ENCODE peak calls at places on chromosome 1, in five cellular contexts. One of them, this sample, is unnamed.

GRCh38 chr1:231272173-231272572 is 31.2 kb downstream of the GNPAT start:
- DNase-seq in tibial artery: no peak
- DNase-seq in stimulated activated CD4-positive, alpha-beta T cell treated with anti-CD3 and anti-CD28 coated beads, Interleukin-1b, Interleukin-23, amount 100 ng/mL, for 24 hours: no peak
- DNase-seq in ACHN: no peak
- DNase-seq in CD8-positive, alpha-beta memory T cell: no peak
- DNase-seq in this sample: no peak

GRCh38 chr1:57831624-57832023 is 407.8 kb upstream of the DAB1 start:
- DNase-seq in tibial artery: no peak
- DNase-seq in stimulated activated CD4-positive, alpha-beta T cell treated with anti-CD3 and anti-CD28 coated beads, Interleukin-1b, Interleukin-23, amount 100 ng/mL, for 24 hours: no peak
- DNase-seq in ACHN: peak
- DNase-seq in CD8-positive, alpha-beta memory T cell: no peak
- DNase-seq in this sample: no peak

GRCh38 chr1:151593651-151594625 is 17.9 kb upstream of the SNX27 start:
- DNase-seq in tibial artery: peak
- DNase-seq in stimulated activated CD4-positive, alpha-beta T cell treated with anti-CD3 and anti-CD28 coated beads, Interleukin-1b, Interleukin-23, amount 100 ng/mL, for 24 hours: peak
- DNase-seq in ACHN: peak
- DNase-seq in CD8-positive, alpha-beta memory T cell: peak
- DNase-seq in this sample: peak

GRCh38 chr1:229570891-229571516 is 12.5 kb upstream of the ABCB10 start:
- DNase-seq in tibial artery: no peak
- DNase-seq in stimulated activated CD4-positive, alpha-beta T cell treated with anti-CD3 and anti-CD28 coated beads, Interleukin-1b, Interleukin-23, amount 100 ng/mL, for 24 hours: no peak
- DNase-seq in ACHN: no peak
- DNase-seq in CD8-positive, alpha-beta memory T cell: no peak
- DNase-seq in this sample: no peak

GRCh38 chr1:215076312-215076711 is 6.2 kb upstream of the KCNK2 start:
- DNase-seq in tibial artery: no peak
- DNase-seq in stimulated activated CD4-positive, alpha-beta T cell treated with anti-CD3 and anti-CD28 coated beads, Interleukin-1b, Interleukin-23, amount 100 ng/mL, for 24 hours: no peak
- DNase-seq in ACHN: peak
- DNase-seq in CD8-positive, alpha-beta memory T cell: no peak
- DNase-seq in this sample: no peak

GRCh38 chr1:2050482-2050792 is 226 bp downstream of the PRKCZ start:
- DNase-seq in tibial artery: no peak
- DNase-seq in stimulated activated CD4-positive, alpha-beta T cell treated with anti-CD3 and anti-CD28 coated beads, Interleukin-1b, Interleukin-23, amount 100 ng/mL, for 24 hours: no peak
- DNase-seq in ACHN: peak
- DNase-seq in CD8-positive, alpha-beta memory T cell: no peak
- DNase-seq in this sample: no peak

GRCh38 chr1:180536796-180537372 is 21.9 kb upstream of the OVAAL start:
- DNase-seq in tibial artery: no peak
- DNase-seq in stimulated activated CD4-positive, alpha-beta T cell treated with anti-CD3 and anti-CD28 coated beads, Interleukin-1b, Interleukin-23, amount 100 ng/mL, for 24 hours: no peak
- DNase-seq in ACHN: no peak
- DNase-seq in CD8-positive, alpha-beta memory T cell: no peak
- DNase-seq in this sample: no peak

GRCh38 chr1:161260939-161261858 is 2.7 kb downstream of the PCP4L1 start:
- DNase-seq in tibial artery: no peak
- DNase-seq in stimulated activated CD4-positive, alpha-beta T cell treated with anti-CD3 and anti-CD28 coated beads, Interleukin-1b, Interleukin-23, amount 100 ng/mL, for 24 hours: no peak
- DNase-seq in ACHN: peak
- DNase-seq in CD8-positive, alpha-beta memory T cell: no peak
- DNase-seq in this sample: no peak

GRCh38 chr1:19637606-19638005 is 6.5 kb upstream of the NBL1 start:
- DNase-seq in tibial artery: no peak
- DNase-seq in stimulated activated CD4-positive, alpha-beta T cell treated with anti-CD3 and anti-CD28 coated beads, Interleukin-1b, Interleukin-23, amount 100 ng/mL, for 24 hours: no peak
- DNase-seq in ACHN: no peak
- DNase-seq in CD8-positive, alpha-beta memory T cell: no peak
- DNase-seq in this sample: no peak

GRCh38 chr1:61278966-61279365 is 196.6 kb downstream of the NFIA start:
- DNase-seq in tibial artery: no peak
- DNase-seq in stimulated activated CD4-positive, alpha-beta T cell treated with anti-CD3 and anti-CD28 coated beads, Interleukin-1b, Interleukin-23, amount 100 ng/mL, for 24 hours: no peak
- DNase-seq in ACHN: no peak
- DNase-seq in CD8-positive, alpha-beta memory T cell: no peak
- DNase-seq in this sample: no peak

This sample was measured in tibial nerve.